ENCODE peak calls at places on chromosomes 4 and X, in four cellular contexts. P is HepG2, W is GM12878, Q is K562. B is an unnamed sample.

GRCh38 chrX:39749135-39749534 is 348.6 kb downstream of the BCOR start:
- DNase-seq in P (no peak), W (no peak), Q (no peak), B (no peak)

GRCh38 chrX:7574325-7574724 is 268.6 kb upstream of the VCX start:
- DNase-seq in P (peak), W (no peak), Q (no peak), B (peak)

GRCh38 chr4:154329268-154329858 is 162.2 kb downstream of the DCHS2 start:
- DNase-seq in P (peak), W (no peak), Q (peak), B (peak)

GRCh38 chr4:101790521-101791188 is at the start of gene BANK1:
- DNase-seq in P (peak), W (peak), Q (no peak), B (peak)

GRCh38 chrX:150581093-150581775 is 12.8 kb downstream of the MTM1 start:
- DNase-seq in P (peak), W (no peak), Q (no peak), B (no peak)

GRCh38 chr4:184444953-184445309 is 29.4 kb downstream of the IRF2 start:
- DNase-seq in P (no peak), W (peak), Q (no peak), B (no peak)

GRCh38 chrX:133645251-133645650 is 230.0 kb upstream of the GPC4 start:
- DNase-seq in P (no peak), W (no peak), Q (no peak), B (no peak)

GRCh38 chr4:156870166-156870565 is 101.4 kb downstream of the PDGFC start:
- DNase-seq in P (no peak), W (no peak), Q (no peak), B (no peak)

GRCh38 chr4:174631901-174632758 is 109.8 kb upstream of the HPGD start:
- DNase-seq in P (peak), W (no peak), Q (peak), B (peak)

GRCh38 chrX:70174754-70175153 is 2.5 kb upstream of the DGAT2L6 start:
- DNase-seq in P (no peak), W (no peak), Q (no peak), B (no peak)

GRCh38 chrX:37666516-37666915 is 19.1 kb upstream of the XK start:
- DNase-seq in P (no peak), W (no peak), Q (no peak), B (no peak)

GRCh38 chr4:141240259-141240658 is 19.6 kb downstream of the ZNF330 start:
- DNase-seq in P (no peak), W (no peak), Q (no peak), B (no peak)

GRCh38 chr4:94452476-94453300 is 946 bp downstream of the PDLIM5 start:
- DNase-seq in P (peak), W (no peak), Q (peak), B (peak)

GRCh38 chr4:129623233-129623632 is 527.3 kb downstream of the C4orf33 start:
- DNase-seq in P (no peak), W (no peak), Q (no peak), B (no peak)

GRCh38 chr4:110106946-110107325 is 91.5 kb downstream of the ELOVL6 start:
- DNase-seq in P (peak), W (no peak), Q (peak), B (peak)

GRCh38 chr4:7333801-7334421 is 100.8 kb downstream of the PSAPL1 start:
- DNase-seq in P (no peak), W (no peak), Q (no peak), B (no peak)

GRCh38 chr4:184348311-184349233 is 125.8 kb downstream of the IRF2 start:
- DNase-seq in P (peak), W (peak), Q (peak), B (no peak)

GRCh38 chr4:96585304-96585703 is 745.4 kb downstream of the PDHA2 start:
- DNase-seq in P (no peak), W (no peak), Q (no peak), B (no peak)

GRCh38 chrX:14528629-14529287 is 578 bp upstream of the GLRA2 start:
- DNase-seq in P (peak), W (peak), Q (peak), B (peak)
- TF ChIP-seq REST in P (no peak), W (no peak), Q (no peak), B (no peak)

GRCh38 chr4:130639871-130640270 is 1543.9 kb downstream of the C4orf33 start:
- DNase-seq in P (no peak), W (no peak), Q (no peak), B (no peak)
- TF ChIP-seq CREB1 in P (no peak), W (no peak), Q (no peak), B (no peak)

DNA sequence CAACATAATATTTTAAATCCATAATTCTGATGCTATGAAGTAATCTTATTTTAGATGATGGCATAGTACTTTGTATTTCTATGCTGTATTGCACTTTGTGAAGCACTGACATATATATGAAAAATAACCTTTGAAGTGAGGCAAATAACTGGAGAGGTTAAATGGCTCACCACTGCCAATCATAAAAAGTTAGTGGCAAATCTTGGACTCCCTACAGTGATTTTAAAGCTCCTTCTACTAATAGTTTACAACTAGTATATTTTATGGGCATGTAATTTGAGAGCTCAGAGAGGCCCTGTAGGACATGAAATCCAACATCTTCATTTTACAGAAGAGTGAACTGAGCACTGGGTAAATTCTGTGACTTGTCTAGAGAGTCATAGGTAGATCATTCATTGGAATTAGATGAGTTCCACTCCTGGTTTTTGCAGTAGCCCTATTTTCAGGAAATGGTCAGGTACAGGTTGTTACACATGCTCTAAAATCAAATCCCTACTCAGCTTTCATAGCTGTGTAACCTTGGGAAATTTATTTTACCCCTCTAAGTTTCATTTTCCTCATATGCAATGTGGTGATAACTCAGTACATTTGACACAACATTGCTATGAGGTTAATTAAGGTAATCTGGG is 804 bp upstream of the GC start:
- DNase-seq in P (no peak), W (no peak), Q (no peak), B (no peak)
- TF ChIP-seq REST in P (no peak), W (no peak), Q (no peak), B (no peak)

DNA sequence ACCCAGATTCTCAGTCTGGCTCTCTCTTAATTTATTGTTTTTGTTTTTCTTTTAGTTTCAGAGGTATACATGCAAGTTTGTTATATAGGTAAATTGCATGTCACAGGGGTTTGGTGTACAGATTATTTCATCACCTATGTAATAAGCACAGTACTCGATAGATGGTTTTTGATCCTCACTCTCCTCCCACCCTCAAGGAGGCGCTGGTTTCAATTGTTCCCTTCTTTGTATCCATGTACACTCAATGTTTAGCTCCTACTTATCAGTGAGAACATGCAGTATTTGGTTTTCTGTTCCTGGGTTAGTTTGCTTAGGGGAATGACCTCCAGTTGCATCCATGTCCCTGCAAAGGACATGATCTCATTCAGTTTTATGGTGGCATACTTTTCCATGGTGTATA is 198.4 kb downstream of the STK32B start:
- DNase-seq in P (no peak), W (no peak), Q (no peak), B (no peak)
- TF ChIP-seq CREB1 in P (no peak), W (no peak), Q (no peak), B (no peak)

GRCh38 chr4:76588268-76588667 is 153.2 kb downstream of the SHROOM3 start:
- DNase-seq in P (no peak), W (no peak), Q (no peak), B (peak)

GRCh38 chr4:76584235-76585152 is 149.5 kb downstream of the SHROOM3 start:
- DNase-seq in P (no peak), W (no peak), Q (no peak), B (no peak)

GRCh38 chr4:76582817-76583087 is 147.7 kb downstream of the SHROOM3 start:
- DNase-seq in P (no peak), W (no peak), Q (no peak), B (no peak)

GRCh38 chr4:76585270-76585669 is 150.2 kb downstream of the SHROOM3 start:
- DNase-seq in P (no peak), W (no peak), Q (no peak), B (peak)

DNA sequence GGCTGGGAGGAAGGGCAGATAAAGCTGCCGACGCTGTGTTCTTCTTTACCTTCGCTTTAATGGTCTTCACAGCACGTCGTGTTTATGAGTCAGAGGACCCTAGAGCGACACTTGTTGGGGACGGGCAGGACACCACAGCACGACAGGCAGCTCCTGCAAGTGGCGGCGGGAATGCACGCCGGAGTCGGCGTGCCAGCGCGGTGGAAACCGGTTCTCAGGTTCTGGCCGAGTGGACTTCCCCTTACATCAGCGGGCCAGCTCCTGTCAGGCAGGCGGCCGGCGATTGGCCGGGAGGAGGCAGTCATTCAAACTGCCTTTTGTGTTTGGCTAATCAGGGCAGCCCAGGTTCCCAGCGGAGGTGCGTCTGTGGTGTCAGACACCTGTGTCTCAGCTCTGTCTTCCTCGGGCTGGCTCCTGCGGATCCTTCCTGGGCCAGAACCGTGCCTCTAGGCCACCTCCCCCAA is 150.9 kb downstream of the SHROOM3 start:
- DNase-seq in P (peak), W (no peak), Q (peak), B (peak)
- TF ChIP-seq REST in P (no peak), W (no peak), Q (no peak), B (no peak)

GRCh38 chr4:2660596-2661211 is 95.4 kb downstream of the TNIP2 start:
- DNase-seq in P (no peak), W (no peak), Q (no peak), B (no peak)

GRCh38 chr4:2663275-2663674 is 92.9 kb downstream of the TNIP2 start:
- DNase-seq in P (no peak), W (no peak), Q (no peak), B (no peak)

GRCh38 chr4:2666722-2667247 is 89.4 kb downstream of the TNIP2 start:
- DNase-seq in P (no peak), W (no peak), Q (no peak), B (no peak)

GRCh38 chr4:2667428-2667827 is 88.7 kb downstream of the TNIP2 start:
- DNase-seq in P (no peak), W (no peak), Q (no peak), B (no peak)

DNA sequence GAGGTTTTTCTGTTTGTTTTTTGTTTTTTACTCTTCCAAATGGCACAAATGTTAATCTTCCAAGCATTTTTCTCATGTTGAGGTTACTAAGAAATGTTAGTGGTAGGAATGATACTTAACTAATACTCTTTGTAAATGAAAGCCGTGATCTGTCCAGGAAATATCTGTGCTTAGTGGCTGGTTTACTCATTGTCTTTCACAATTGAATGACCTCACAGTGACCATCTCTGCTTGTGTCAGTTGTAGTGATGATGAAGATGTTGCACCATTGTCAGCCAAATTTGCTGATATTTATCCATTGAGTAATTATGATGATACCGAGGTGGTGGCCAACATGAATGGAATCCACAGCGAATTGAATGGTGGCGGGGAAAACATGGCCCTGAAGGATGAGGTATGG is 93.5 kb downstream of the TNIP2 start:
- DNase-seq in P (no peak), W (no peak), Q (no peak), B (no peak)
- TF ChIP-seq CREB1 in P (no peak), W (no peak), Q (no peak), B (no peak)

DNA sequence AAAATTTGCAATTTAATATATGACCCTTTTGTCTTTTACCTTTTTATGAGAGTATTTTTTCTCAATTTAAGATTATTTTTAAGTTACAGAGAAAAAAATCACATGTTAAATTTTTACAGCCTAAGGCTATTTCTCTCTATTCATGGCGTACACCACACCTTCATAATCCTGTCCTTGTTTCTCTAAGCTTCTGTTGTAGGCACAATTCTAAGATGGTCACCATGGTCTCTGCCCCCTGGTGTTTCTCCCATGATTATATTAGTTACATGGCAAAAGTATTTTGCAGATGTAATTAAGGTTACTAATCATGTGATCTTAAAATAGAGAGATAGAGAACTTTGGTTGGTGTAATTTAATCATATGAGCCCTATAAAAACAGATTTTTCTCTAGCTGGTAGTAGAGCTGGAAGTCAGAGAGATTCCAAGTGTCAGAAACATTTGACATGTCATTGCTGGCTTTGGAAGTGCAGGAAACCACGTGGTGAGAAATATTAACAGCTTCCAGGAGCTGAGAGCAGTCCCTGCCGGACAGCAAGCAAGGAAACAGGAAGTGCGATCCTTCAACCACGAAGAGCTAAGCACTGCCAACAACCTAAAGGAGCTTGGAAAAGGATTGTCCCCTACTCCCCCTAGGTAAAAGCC is 89.8 kb downstream of the EIF4E start:
- DNase-seq in P (no peak), W (no peak), Q (peak), B (no peak)
- TF ChIP-seq REST in P (no peak), W (no peak), Q (no peak), B (no peak)

B was measured in GM23338.